ENCODE peak calls at places on chromosomes 16 and 17, in six cellular contexts. One of them, this sample, is unnamed. For H3K36me3, the result is how much of the 10 kb centered on the place peaks cover.

GRCh38 chr16:67393790-67394270 is 532 bp upstream of the TPPP3 start:
- DNase-seq in IMR-90: no peak
- DNase-seq in mesenchymal stem cell: no peak
- DNase-seq in neuronal stem cell: no peak
- DNase-seq in H1: no peak
- DNase-seq in trophoblast cell: no peak
- DNase-seq in this sample: peak

GRCh38 chr16:12062343-12063003 is 85.9 kb downstream of the SNX29 start:
- DNase-seq in IMR-90: peak
- DNase-seq in mesenchymal stem cell: peak
- DNase-seq in neuronal stem cell: no peak
- DNase-seq in H1: no peak
- DNase-seq in trophoblast cell: peak
- DNase-seq in this sample: peak

GRCh38 chr17:11712445-11712844 is 114.2 kb downstream of the DNAH9 start:
- DNase-seq in IMR-90: no peak
- DNase-seq in mesenchymal stem cell: no peak
- DNase-seq in neuronal stem cell: no peak
- DNase-seq in H1: no peak
- DNase-seq in trophoblast cell: no peak
- DNase-seq in this sample: no peak

GRCh38 chr17:49130891-49131290 is 1.7 kb upstream of the B4GALNT2 start:
- DNase-seq in IMR-90: peak
- DNase-seq in mesenchymal stem cell: peak
- DNase-seq in neuronal stem cell: no peak
- DNase-seq in H1: no peak
- DNase-seq in trophoblast cell: peak
- DNase-seq in this sample: no peak

GRCh38 chr16:10743227-10743609 is 424 bp upstream of the NUBP1 start:
- DNase-seq in IMR-90: no peak
- DNase-seq in mesenchymal stem cell: no peak
- DNase-seq in neuronal stem cell: no peak
- DNase-seq in H1: no peak
- DNase-seq in trophoblast cell: no peak
- DNase-seq in this sample: no peak

GRCh38 chr17:58247511-58248363 is 9.4 kb downstream of the LPO start:
- DNase-seq in IMR-90: no peak
- DNase-seq in mesenchymal stem cell: no peak
- DNase-seq in neuronal stem cell: no peak
- DNase-seq in H1: no peak
- DNase-seq in trophoblast cell: no peak
- DNase-seq in this sample: no peak

GRCh38 chr17:54967621-54968258 is 714 bp downstream of the COX11 start:
- DNase-seq in IMR-90: peak
- DNase-seq in mesenchymal stem cell: peak
- DNase-seq in neuronal stem cell: no peak
- DNase-seq in H1: no peak
- DNase-seq in trophoblast cell: peak
- DNase-seq in this sample: peak

GRCh38 chr16:272633-273546 is 2.9 kb downstream of the RGS11 start:
- DNase-seq in IMR-90: no peak
- DNase-seq in mesenchymal stem cell: no peak
- DNase-seq in neuronal stem cell: no peak
- DNase-seq in H1: no peak
- DNase-seq in trophoblast cell: peak
- DNase-seq in this sample: no peak

GRCh38 chr16:64545769-64546168 is 576.1 kb downstream of the CDH11 start:
- DNase-seq in IMR-90: no peak
- DNase-seq in mesenchymal stem cell: no peak
- DNase-seq in neuronal stem cell: no peak
- DNase-seq in H1: no peak
- DNase-seq in trophoblast cell: no peak
- DNase-seq in this sample: no peak

GRCh38 chr17:78273813-78274212 is 42.4 kb downstream of the TMEM235 start:
- DNase-seq in IMR-90: no peak
- DNase-seq in mesenchymal stem cell: no peak
- DNase-seq in neuronal stem cell: no peak
- DNase-seq in H1: no peak
- DNase-seq in trophoblast cell: no peak
- DNase-seq in this sample: no peak
- H3K23ac ChIP-seq in IMR-90: no peak
- H3K23ac ChIP-seq in mesenchymal stem cell: no peak
- H3K23ac ChIP-seq in neuronal stem cell: no peak
- H3K23ac ChIP-seq in H1: no peak
- H3K23ac ChIP-seq in trophoblast cell: no peak
- H3K23ac ChIP-seq in this sample: no peak

GRCh38 chr17:2750721-2751120 is 1.3 kb upstream of the CCDC92B start:
- DNase-seq in IMR-90: no peak
- DNase-seq in mesenchymal stem cell: no peak
- DNase-seq in neuronal stem cell: no peak
- DNase-seq in H1: no peak
- DNase-seq in trophoblast cell: no peak
- DNase-seq in this sample: no peak

GRCh38 chr17:2758870-2759269 is 9.4 kb upstream of the CCDC92B start:
- DNase-seq in IMR-90: no peak
- DNase-seq in mesenchymal stem cell: no peak
- DNase-seq in neuronal stem cell: no peak
- DNase-seq in H1: no peak
- DNase-seq in trophoblast cell: no peak
- DNase-seq in this sample: no peak

GRCh38 chr17:2751482-2751881 is 2.0 kb upstream of the CCDC92B start:
- DNase-seq in IMR-90: no peak
- DNase-seq in mesenchymal stem cell: no peak
- DNase-seq in neuronal stem cell: no peak
- DNase-seq in H1: no peak
- DNase-seq in trophoblast cell: no peak
- DNase-seq in this sample: no peak

GRCh38 chr17:2755941-2756724 is 6.7 kb upstream of the CCDC92B start:
- DNase-seq in IMR-90: no peak
- DNase-seq in mesenchymal stem cell: no peak
- DNase-seq in neuronal stem cell: peak
- DNase-seq in H1: no peak
- DNase-seq in trophoblast cell: no peak
- DNase-seq in this sample: peak
- H2BK120ac ChIP-seq in IMR-90: no peak
- H2BK120ac ChIP-seq in mesenchymal stem cell: no peak
- H2BK120ac ChIP-seq in neuronal stem cell: no peak
- H2BK120ac ChIP-seq in H1: peak
- H2BK120ac ChIP-seq in trophoblast cell: no peak
- H2BK120ac ChIP-seq in this sample: no peak

DNA sequence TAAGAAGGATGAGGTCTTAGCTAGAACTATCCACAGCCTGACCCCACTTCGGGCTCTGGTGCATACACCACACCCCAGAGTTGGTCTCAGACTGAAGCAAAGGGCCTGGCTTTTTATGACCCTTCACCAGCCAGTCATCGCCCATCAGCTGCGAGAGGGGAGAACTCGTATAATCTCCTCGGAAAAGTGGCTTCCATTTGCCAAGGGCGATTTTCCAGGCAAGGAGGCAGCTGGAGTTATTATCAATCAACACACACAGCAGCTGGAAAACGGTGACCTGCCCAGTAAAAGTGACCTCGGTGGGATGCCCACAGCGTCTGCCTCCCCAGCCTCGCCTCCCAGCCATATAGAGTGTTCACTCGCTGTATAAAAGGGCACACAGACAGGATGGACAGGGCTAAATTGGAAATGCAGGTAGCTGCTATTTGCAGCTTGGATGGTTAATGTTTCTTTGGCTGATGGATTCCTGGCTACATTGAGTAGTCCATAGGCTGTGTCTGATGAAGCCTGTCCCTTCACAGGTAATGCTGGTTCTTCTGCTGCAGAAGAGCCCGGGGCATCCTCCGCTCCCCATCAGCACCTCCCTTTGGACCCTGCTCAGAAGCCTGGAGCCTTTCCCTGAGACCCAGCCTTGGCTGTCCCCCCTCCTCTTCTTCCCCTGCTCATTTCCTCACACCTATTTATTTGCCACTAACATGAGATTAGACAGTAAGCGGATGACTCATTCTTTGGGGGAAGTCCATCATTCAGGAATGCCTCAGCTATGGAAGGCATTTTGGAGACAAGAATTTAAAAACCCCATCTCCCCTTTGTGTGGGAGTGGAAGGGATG is 45.7 kb downstream of the TMEM186 start:
- DNase-seq in IMR-90: peak
- DNase-seq in mesenchymal stem cell: peak
- DNase-seq in neuronal stem cell: no peak
- DNase-seq in H1: peak
- DNase-seq in trophoblast cell: peak
- DNase-seq in this sample: peak
- H3K36me3 ChIP-seq in IMR-90: under half
- H3K36me3 ChIP-seq in mesenchymal stem cell: under half
- H3K36me3 ChIP-seq in neuronal stem cell: under half
- H3K36me3 ChIP-seq in H1: under half
- H3K36me3 ChIP-seq in trophoblast cell: under half
- H3K36me3 ChIP-seq in this sample: under half

GRCh38 chr16:87098361-87098760 is 218.8 kb downstream of the C16orf95 start:
- DNase-seq in IMR-90: no peak
- DNase-seq in mesenchymal stem cell: no peak
- DNase-seq in neuronal stem cell: no peak
- DNase-seq in H1: no peak
- DNase-seq in trophoblast cell: no peak
- DNase-seq in this sample: no peak
- H3K23ac ChIP-seq in IMR-90: no peak
- H3K23ac ChIP-seq in mesenchymal stem cell: no peak
- H3K23ac ChIP-seq in neuronal stem cell: no peak
- H3K23ac ChIP-seq in H1: no peak
- H3K23ac ChIP-seq in trophoblast cell: no peak
- H3K23ac ChIP-seq in this sample: no peak

GRCh38 chr16:84559311-84559932 is 55.0 kb upstream of the MEAK7 start:
- DNase-seq in IMR-90: no peak
- DNase-seq in mesenchymal stem cell: no peak
- DNase-seq in neuronal stem cell: no peak
- DNase-seq in H1: no peak
- DNase-seq in trophoblast cell: peak
- DNase-seq in this sample: no peak

GRCh38 chr16:84554627-84555328 is 50.3 kb upstream of the MEAK7 start:
- DNase-seq in IMR-90: no peak
- DNase-seq in mesenchymal stem cell: no peak
- DNase-seq in neuronal stem cell: no peak
- DNase-seq in H1: no peak
- DNase-seq in trophoblast cell: no peak
- DNase-seq in this sample: no peak

GRCh38 chr16:84557059-84557458 is 52.6 kb upstream of the MEAK7 start:
- DNase-seq in IMR-90: no peak
- DNase-seq in mesenchymal stem cell: no peak
- DNase-seq in neuronal stem cell: no peak
- DNase-seq in H1: no peak
- DNase-seq in trophoblast cell: peak
- DNase-seq in this sample: no peak

GRCh38 chr16:84555418-84556196 is 51.1 kb upstream of the MEAK7 start:
- DNase-seq in IMR-90: no peak
- DNase-seq in mesenchymal stem cell: no peak
- DNase-seq in neuronal stem cell: no peak
- DNase-seq in H1: no peak
- DNase-seq in trophoblast cell: peak
- DNase-seq in this sample: no peak

DNA sequence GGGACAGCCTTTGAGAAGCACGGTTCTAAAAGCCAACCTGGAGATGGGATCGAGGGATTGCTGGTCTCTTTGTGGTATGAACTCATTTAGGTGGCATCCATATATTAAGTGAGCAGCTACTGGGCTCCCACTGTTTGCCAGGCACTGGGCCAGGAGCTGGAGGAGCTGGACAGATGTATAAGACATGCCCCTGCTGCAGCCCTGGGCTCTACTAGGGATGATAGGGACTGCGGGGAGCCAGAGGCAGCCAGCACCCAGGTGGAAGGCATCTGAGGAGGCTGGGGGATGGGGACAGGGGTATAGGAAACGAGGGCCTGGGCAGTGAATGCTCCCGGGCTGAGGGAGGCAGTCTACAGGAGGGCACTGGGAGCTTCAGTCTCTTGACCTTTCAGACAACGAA is 53.0 kb upstream of the MEAK7 start:
- DNase-seq in IMR-90: no peak
- DNase-seq in mesenchymal stem cell: no peak
- DNase-seq in neuronal stem cell: no peak
- DNase-seq in H1: no peak
- DNase-seq in trophoblast cell: no peak
- DNase-seq in this sample: no peak
- H2BK120ac ChIP-seq in IMR-90: no peak
- H2BK120ac ChIP-seq in mesenchymal stem cell: no peak
- H2BK120ac ChIP-seq in neuronal stem cell: no peak
- H2BK120ac ChIP-seq in H1: no peak
- H2BK120ac ChIP-seq in trophoblast cell: peak
- H2BK120ac ChIP-seq in this sample: no peak

GRCh38 chr17:17224137-17224536 is 12.8 kb downstream of the FLCN start:
- DNase-seq in IMR-90: no peak
- DNase-seq in mesenchymal stem cell: no peak
- DNase-seq in neuronal stem cell: no peak
- DNase-seq in H1: no peak
- DNase-seq in trophoblast cell: no peak
- DNase-seq in this sample: no peak

GRCh38 chr17:17223736-17224135 is 13.2 kb downstream of the FLCN start:
- DNase-seq in IMR-90: no peak
- DNase-seq in mesenchymal stem cell: no peak
- DNase-seq in neuronal stem cell: no peak
- DNase-seq in H1: no peak
- DNase-seq in trophoblast cell: no peak
- DNase-seq in this sample: no peak

GRCh38 chr17:17216776-17217175 is 10.6 kb upstream of the PLD6 start:
- DNase-seq in IMR-90: no peak
- DNase-seq in mesenchymal stem cell: no peak
- DNase-seq in neuronal stem cell: no peak
- DNase-seq in H1: no peak
- DNase-seq in trophoblast cell: no peak
- DNase-seq in this sample: no peak

GRCh38 chr17:17220529-17220928 is 14.4 kb upstream of the PLD6 start:
- DNase-seq in IMR-90: no peak
- DNase-seq in mesenchymal stem cell: no peak
- DNase-seq in neuronal stem cell: no peak
- DNase-seq in H1: no peak
- DNase-seq in trophoblast cell: no peak
- DNase-seq in this sample: no peak

DNA sequence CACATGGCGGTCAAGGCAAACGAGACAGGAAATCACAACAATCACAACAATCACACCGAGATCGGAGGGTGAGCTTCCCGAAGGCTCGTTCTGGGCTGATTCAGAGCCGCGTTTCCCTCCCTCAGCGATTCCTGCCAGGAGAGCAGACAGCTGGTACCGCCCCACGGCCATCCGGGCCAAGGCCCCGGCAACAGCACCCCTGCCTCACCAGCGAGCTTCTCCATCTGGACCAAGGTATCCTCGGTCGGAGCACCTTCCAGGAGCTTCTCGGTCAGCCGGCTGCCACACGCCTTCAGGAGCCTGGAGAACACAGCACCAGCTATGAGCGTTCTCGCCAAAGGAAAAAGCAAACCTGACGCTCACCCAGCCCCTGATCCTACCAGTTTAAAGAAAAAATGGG is 15.2 kb upstream of the PLD6 start:
- DNase-seq in IMR-90: no peak
- DNase-seq in mesenchymal stem cell: no peak
- DNase-seq in neuronal stem cell: no peak
- DNase-seq in H1: no peak
- DNase-seq in trophoblast cell: no peak
- DNase-seq in this sample: no peak
- H3K36me3 ChIP-seq in IMR-90: half or more
- H3K36me3 ChIP-seq in mesenchymal stem cell: half or more
- H3K36me3 ChIP-seq in neuronal stem cell: half or more
- H3K36me3 ChIP-seq in H1: half or more
- H3K36me3 ChIP-seq in trophoblast cell: half or more
- H3K36me3 ChIP-seq in this sample: under half

GRCh38 chr17:876272-876671 is 94.1 kb downstream of the MRM3 start:
- DNase-seq in IMR-90: no peak
- DNase-seq in mesenchymal stem cell: no peak
- DNase-seq in neuronal stem cell: no peak
- DNase-seq in H1: no peak
- DNase-seq in trophoblast cell: no peak
- DNase-seq in this sample: peak
- H3K23ac ChIP-seq in IMR-90: no peak
- H3K23ac ChIP-seq in mesenchymal stem cell: no peak
- H3K23ac ChIP-seq in neuronal stem cell: no peak
- H3K23ac ChIP-seq in H1: no peak
- H3K23ac ChIP-seq in trophoblast cell: no peak
- H3K23ac ChIP-seq in this sample: no peak

GRCh38 chr17:76726231-76726765 is at the start of gene JMJD6:
- DNase-seq in IMR-90: peak
- DNase-seq in mesenchymal stem cell: peak
- DNase-seq in neuronal stem cell: peak
- DNase-seq in H1: peak
- DNase-seq in trophoblast cell: no peak
- DNase-seq in this sample: peak
- H2BK120ac ChIP-seq in IMR-90: peak
- H2BK120ac ChIP-seq in mesenchymal stem cell: peak
- H2BK120ac ChIP-seq in neuronal stem cell: peak
- H2BK120ac ChIP-seq in H1: no peak
- H2BK120ac ChIP-seq in trophoblast cell: peak
- H2BK120ac ChIP-seq in this sample: peak